ENCODE peak calls at places on chromosomes 11 and 22, in eight cellular contexts. V is iris pigment epithelial cell, C is non-pigmented ciliary epithelial cell, B is foreskin melanocyte, X is RPMI7951, A is fibroblast of lung, Z is ureter, I is lung microvascular endothelial cell. H is an unnamed sample.
A peak's percentile ranks its signal among the peaks of the same experiment; 100 is the strongest.

GRCh38 chr22:25076281-25076680 is 123.4 kb upstream of the CRYBB3 start:
- DNase-seq in V (no peak), C (no peak), B (no peak), X (no peak), A (no peak), Z (no peak), I (no peak), H (no peak)

GRCh38 chr11:128931066-128931465 is 11.6 kb downstream of the TP53AIP1 start:
- DNase-seq in V (no peak), C (no peak), B (no peak), X (no peak), A (no peak), Z (no peak), I (no peak), H (no peak)

GRCh38 chr11:113555071-113555739 is 80.0 kb upstream of the DRD2 start:
- DNase-seq in V (no peak), C (no peak), B (no peak), X (peak; percentile 66), A (peak; percentile 67), Z (no peak), I (no peak), H (no peak)

GRCh38 chr11:1222491-1223345 is at the start of gene MUC5B:
- DNase-seq in V (no peak), C (no peak), B (no peak), X (no peak), A (no peak), Z (no peak), I (no peak), H (peak; percentile 92)

GRCh38 chr11:128575174-128575955 is 12.0 kb downstream of the ETS1 start:
- DNase-seq in V (no peak), C (no peak), B (no peak), X (no peak), A (no peak), Z (no peak), I (no peak), H (no peak)

GRCh38 chr11:117670924-117671323 is 126.1 kb downstream of the DSCAML1 start:
- DNase-seq in V (no peak), C (no peak), B (no peak), X (no peak), A (no peak), Z (no peak), I (no peak), H (no peak)

GRCh38 chr11:15673408-15673811 is 558.7 kb downstream of the INSC start:
- DNase-seq in V (no peak), C (no peak), B (no peak), X (no peak), A (peak; percentile 36), Z (no peak), I (no peak), H (peak; percentile 8)

GRCh38 chr22:19942071-19942885 is 660 bp upstream of the TXNRD2 start:
- DNase-seq in V (peak; percentile 79), C (no peak), B (peak; percentile 35), X (peak; percentile 58), A (no peak), Z (no peak), I (peak; percentile 47), H (no peak)

GRCh38 chr22:30861688-30862552 is 106.7 kb downstream of the MORC2 start:
- DNase-seq in V (no peak), C (no peak), B (no peak), X (no peak), A (no peak), Z (peak; percentile 23), I (no peak), H (no peak)

GRCh38 chr11:116701297-116701801 is 71.4 kb downstream of the BUD13 start:
- DNase-seq in V (no peak), C (no peak), B (no peak), X (no peak), A (no peak), Z (no peak), I (no peak), H (no peak)

GRCh38 chr11:94638902-94639373 is 71.8 kb downstream of the PIWIL4 start:
- DNase-seq in V (peak; percentile 82), C (no peak), B (peak; percentile 41), X (peak; percentile 54), A (no peak), Z (no peak), I (peak; percentile 51), H (no peak)

H was measured in colonic mucosa.